ENCODE peak calls at places on chromosomes 11 and 22, in four cellular contexts. R, M, Z and T are unnamed samples.

GRCh38 chr11:8911040-8911823 is at the start of gene AKIP1:
- DNase-seq in Z (peak), R (peak), M (peak), T (peak)

GRCh38 chr22:39215070-39215396 is 29.7 kb downstream of the PDGFB start:
- DNase-seq in R (no peak), M (no peak), Z (no peak), T (no peak)

GRCh38 chr11:78840190-78840589 is 265.5 kb upstream of the NARS2 start:
- DNase-seq in Z (no peak), R (no peak), M (no peak), T (peak)

GRCh38 chr22:35418726-35419125 is 18.8 kb downstream of the MCM5 start:
- DNase-seq in Z (no peak), M (no peak), R (no peak), T (no peak)

GRCh38 chr11:10752061-10752460 is 1.0 kb downstream of the CTR9 start:
- DNase-seq in M (no peak), R (no peak), Z (no peak), T (no peak)

GRCh38 chr11:108496643-108497256 is 1.4 kb downstream of the POGLUT3 start:
- DNase-seq in Z (no peak), R (peak), M (no peak), T (peak)

GRCh38 chr22:41833369-41834004 is 582 bp downstream of the SREBF2 start:
- DNase-seq in Z (no peak), R (peak), M (peak), T (peak)

GRCh38 chr22:31148953-31149627 is 8.8 kb upstream of the PLA2G3 start:
- DNase-seq in M (peak), Z (no peak), R (peak), T (peak)

GRCh38 chr22:19810381-19811141 is 44.1 kb downstream of the GNB1L start:
- DNase-seq in M (no peak), Z (no peak), R (peak), T (peak)

GRCh38 chr11:123561046-123561781 is 93.2 kb downstream of the SCN3B start:
- DNase-seq in M (no peak), R (peak), Z (no peak), T (peak)

GRCh38 chr11:16402654-16403447 is 46.5 kb upstream of the SOX6 start:
- DNase-seq in M (peak), Z (no peak), R (no peak), T (no peak)

GRCh38 chr22:45008853-45009751 is 703 bp downstream of the PHF21B start:
- DNase-seq in Z (no peak), R (peak), M (no peak), T (peak)

GRCh38 chr11:35272391-35272821 is 133.4 kb downstream of the CD44 start:
- DNase-seq in M (no peak), Z (peak), R (no peak), T (no peak)

GRCh38 chr11:100676901-100677300 is 10.2 kb upstream of the ARHGAP42 start:
- DNase-seq in Z (no peak), R (no peak), M (no peak), T (no peak)

GRCh38 chr11:95485115-95485900 is 254.3 kb upstream of the SESN3 start:
- DNase-seq in M (no peak), R (no peak), Z (no peak), T (peak)

GRCh38 chr11:130707217-130707616 is 209.1 kb downstream of the SNX19 start:
- DNase-seq in Z (no peak), R (no peak), M (no peak), T (no peak)

GRCh38 chr22:16824718-16825687 is at the start of gene XKR3:
- DNase-seq in R (no peak), M (no peak), Z (peak), T (no peak)